ENCODE peak calls at places on chromosomes 7 and 10, in seven cellular contexts. C is GM23248, T is RWPE1, L is IMR-90, Z is endodermal cell, F is substantia nigra, H is tibial artery. D is an unnamed sample.
A peak's percentile ranks its signal among the peaks of the same experiment; 100 is the strongest.

GRCh38 chr7:127666602-127667001 is 14.6 kb downstream of the SND1 start:
- DNase-seq in T (no peak), Z (no peak), C (peak; percentile 24), F (no peak), L (no peak), H (no peak), D (no peak)

GRCh38 chr7:45873035-45873354 is at the start of gene CCDC201:
- DNase-seq in L (no peak), Z (no peak), H (no peak), F (no peak), C (no peak), T (no peak), D (no peak)

GRCh38 chr7:139777304-139777890 is 401 bp downstream of the HIPK2 start:
- DNase-seq in H (no peak), T (peak; percentile 27), Z (peak; percentile 63), L (no peak), F (no peak), C (peak; percentile 73), D (peak; percentile 63)

GRCh38 chr7:80369321-80369720 is 142.5 kb downstream of the GNAT3 start:
- DNase-seq in Z (no peak), H (no peak), T (no peak), L (no peak), F (no peak), C (no peak), D (no peak)

GRCh38 chr10:122164815-122165491 is 106.1 kb upstream of the BTBD16 start:
- DNase-seq in F (no peak), Z (peak; percentile 62), H (no peak), C (no peak), L (no peak), T (no peak), D (no peak)

GRCh38 chr7:119783799-119784198 is 489.2 kb upstream of the KCND2 start:
- DNase-seq in F (no peak), Z (no peak), T (no peak), H (no peak), L (peak; percentile 0), C (peak; percentile 26), D (no peak)

GRCh38 chr7:46291064-46291463 is 370.0 kb upstream of the IGFBP3 start:
- DNase-seq in F (no peak), H (no peak), C (peak; percentile 95), Z (no peak), L (peak; percentile 54), T (peak; percentile 64), D (no peak)

GRCh38 chr10:968546-969199 is 19.6 kb upstream of the GTPBP4 start:
- DNase-seq in L (no peak), H (no peak), T (no peak), F (no peak), Z (no peak), C (no peak), D (no peak)

GRCh38 chr10:58178811-58179210 is 88.9 kb downstream of the IPMK start:
- DNase-seq in F (no peak), T (no peak), H (no peak), C (peak; percentile 25), L (peak; percentile 21), Z (no peak), D (no peak)

GRCh38 chr7:98314469-98314868 is 33.0 kb downstream of the BRI3 start:
- DNase-seq in F (no peak), C (no peak), T (no peak), H (no peak), L (peak; percentile 63), Z (no peak), D (no peak)

GRCh38 chr7:64832136-64832535 is 37.9 kb downstream of the ZNF138 start:
- DNase-seq in T (no peak), C (no peak), H (no peak), L (no peak), F (no peak), Z (no peak), D (no peak)

GRCh38 chr7:77310982-77311381 is 105.2 kb downstream of the GSAP start:
- DNase-seq in Z (no peak), H (no peak), F (no peak), L (no peak), T (no peak), C (no peak), D (no peak)

GRCh38 chr10:79401015-79401921 is 44.2 kb downstream of the ZCCHC24 start:
- DNase-seq in C (peak; percentile 87), F (no peak), T (no peak), Z (no peak), H (peak; percentile 94), L (peak; percentile 49), D (no peak)

GRCh38 chr7:150410131-150410530 is 31.0 kb downstream of the ZNF775 start:
- DNase-seq in C (no peak), T (no peak), F (no peak), L (no peak), H (no peak), Z (peak; percentile 31), D (no peak)

GRCh38 chr10:119450606-119451304 is 91.8 kb downstream of the RGS10 start:
- DNase-seq in C (peak; percentile 54), Z (no peak), H (no peak), T (no peak), L (peak; percentile 21), F (no peak), D (no peak)
- H3K27ac ChIP-seq in C (peak overlapping the region; percentile 88), Z (no peak overlapping the region), H (peak overlapping the region; percentile 85), T (no peak overlapping the region), L (no peak overlapping the region), F (no peak overlapping the region), D (no peak overlapping the region)

GRCh38 chr7:1535695-1536094 is 5.2 kb downstream of the MAFK start:
- DNase-seq in Z (peak; percentile 65), H (peak; percentile 73), T (no peak), C (no peak), F (no peak), L (no peak), D (no peak)

GRCh38 chr7:1538544-1539345 is 8.2 kb downstream of the MAFK start:
- DNase-seq in C (no peak), L (no peak), H (peak; percentile 80), T (no peak), F (no peak), Z (no peak), D (no peak)

GRCh38 chr7:1536105-1536767 is 5.7 kb downstream of the MAFK start:
- DNase-seq in Z (peak; percentile 63), F (no peak), T (no peak), H (peak; percentile 76), L (no peak), C (no peak), D (no peak)

GRCh38 chr7:1537631-1538412 is 7.3 kb downstream of the MAFK start:
- DNase-seq in T (peak; percentile 55), L (peak; percentile 97), F (no peak), Z (peak; percentile 79), H (peak; percentile 99), C (peak; percentile 91), D (no peak)

GRCh38 chr7:1536768-1537630 is 6.5 kb downstream of the MAFK start:
- DNase-seq in T (peak; percentile 94), C (peak; percentile 100), Z (peak; percentile 94), H (peak; percentile 99), L (peak; percentile 99), F (no peak), D (no peak)
- H3K27ac ChIP-seq in T (peak overlapping the region; percentile 99), C (peak overlapping the region; percentile 99), Z (peak overlapping the region; percentile 99), H (peak overlapping the region; percentile 99), L (peak overlapping the region; percentile 96), F (peak overlapping the region; percentile 74), D (no peak overlapping the region)

DNA sequence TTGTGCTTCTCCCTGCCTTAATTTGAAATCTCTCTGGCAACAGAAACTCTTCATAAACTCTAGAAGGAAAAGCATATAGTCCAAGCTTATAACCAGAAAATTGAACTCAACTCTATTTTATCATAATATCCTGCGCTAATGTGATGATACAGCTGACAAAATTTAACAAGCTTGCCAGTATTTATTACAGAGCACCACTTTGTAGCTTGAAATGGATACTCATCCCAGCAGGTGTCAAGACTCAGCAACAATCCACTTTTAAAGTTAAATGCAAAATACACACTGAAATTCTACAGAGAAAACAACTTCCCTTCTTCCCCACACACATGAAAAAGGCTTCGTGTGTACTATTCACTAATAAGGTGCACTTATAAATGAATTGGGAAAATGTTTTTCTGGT is 228.9 kb downstream of the AGMO start:
- DNase-seq in F (no peak), H (no peak), C (no peak), L (no peak), T (no peak), Z (no peak), D (no peak)
- H3K27ac ChIP-seq in F (no peak overlapping the region), H (no peak overlapping the region), C (no peak overlapping the region), L (no peak overlapping the region), T (no peak overlapping the region), Z (no peak overlapping the region), D (no peak overlapping the region)

GRCh38 chr10:96930469-96930868 is 98.4 kb downstream of the LCOR start:
- DNase-seq in Z (no peak), L (no peak), T (no peak), F (no peak), H (no peak), C (no peak), D (no peak)
- H3K27ac ChIP-seq in Z (no peak overlapping the region), L (no peak overlapping the region), T (no peak overlapping the region), F (no peak overlapping the region), H (no peak overlapping the region), C (no peak overlapping the region), D (no peak overlapping the region)

GRCh38 chr7:141649137-141649864 is 52.7 kb downstream of the DENND11 start:
- DNase-seq in C (no peak), L (no peak), T (no peak), Z (no peak), F (no peak), H (no peak), D (no peak)
- H3K27ac ChIP-seq in C (no peak overlapping the region), L (no peak overlapping the region), T (no peak overlapping the region), Z (peak overlapping the region; percentile 92), F (no peak overlapping the region), H (peak overlapping the region; percentile 59), D (no peak overlapping the region)

D was measured in CD8-positive, alpha-beta memory T cell.